ENCODE peak calls at places on chromosome 1, in nine cellular contexts. Q is tibial artery, G is GM23248, V is astrocyte of the cerebellum, F is A673, B is lower lobe of right lung, X is epithelial cell of esophagus, W is psoas muscle, C is PC-3. Y is an unnamed sample.

GRCh38 chr1:998905-999796 is 746 bp downstream of the HES4 start:
- DNase-seq in Q (no peak), G (peak), V (no peak), F (peak), B (peak), X (no peak), W (peak), C (peak), Y (no peak)

GRCh38 chr1:91679446-91679845 is 178.8 kb downstream of the CDC7 start:
- DNase-seq in Q (no peak), G (no peak), V (no peak), F (no peak), B (no peak), X (no peak), W (no peak), C (no peak), Y (no peak)

GRCh38 chr1:226698659-226699058 is 40.4 kb downstream of the ITPKB start:
- DNase-seq in Q (no peak), G (no peak), V (no peak), F (no peak), B (no peak), X (no peak), W (no peak), C (no peak), Y (no peak)

GRCh38 chr1:176820292-176821056 is 344.0 kb downstream of the ASTN1 start:
- DNase-seq in Q (no peak), G (peak), V (peak), F (no peak), B (no peak), X (no peak), W (no peak), C (no peak), Y (no peak)

GRCh38 chr1:227758366-227758765 is 23.1 kb downstream of the SNAP47 start:
- DNase-seq in Q (no peak), G (no peak), V (no peak), F (no peak), B (no peak), X (no peak), W (peak), C (no peak), Y (no peak)

GRCh38 chr1:86773331-86774288 is 69.2 kb downstream of the SH3GLB1 start:
- DNase-seq in Q (no peak), G (peak), V (no peak), F (no peak), B (no peak), X (peak), W (no peak), C (peak), Y (no peak)

GRCh38 chr1:168974611-168975010 is 131.9 kb upstream of the ATP1B1 start:
- DNase-seq in Q (no peak), G (no peak), V (no peak), F (no peak), B (no peak), X (peak), W (no peak), C (peak), Y (no peak)

GRCh38 chr1:219340796-219341195 is 167.1 kb downstream of the LYPLAL1 start:
- DNase-seq in Q (no peak), G (peak), V (no peak), F (no peak), B (no peak), X (peak), W (no peak), C (peak), Y (no peak)

GRCh38 chr1:226277897-226278296 is 31.1 kb downstream of the LIN9 start:
- DNase-seq in Q (no peak), G (no peak), V (no peak), F (no peak), B (no peak), X (no peak), W (no peak), C (no peak), Y (no peak)

GRCh38 chr1:82829527-82829926 is 1028.8 kb downstream of the ADGRL2 start:
- DNase-seq in Q (no peak), G (no peak), V (no peak), F (no peak), B (no peak), X (no peak), W (no peak), C (no peak), Y (no peak)

GRCh38 chr1:78570539-78570938 is 49.7 kb upstream of the IFI44L start:
- DNase-seq in Q (no peak), G (no peak), V (no peak), F (no peak), B (no peak), X (no peak), W (no peak), C (no peak), Y (no peak)

GRCh38 chr1:117622726-117623125 is 16.9 kb downstream of the TENT5C start:
- DNase-seq in Q (no peak), G (no peak), V (no peak), F (no peak), B (no peak), X (no peak), W (no peak), C (no peak), Y (no peak)

DNA sequence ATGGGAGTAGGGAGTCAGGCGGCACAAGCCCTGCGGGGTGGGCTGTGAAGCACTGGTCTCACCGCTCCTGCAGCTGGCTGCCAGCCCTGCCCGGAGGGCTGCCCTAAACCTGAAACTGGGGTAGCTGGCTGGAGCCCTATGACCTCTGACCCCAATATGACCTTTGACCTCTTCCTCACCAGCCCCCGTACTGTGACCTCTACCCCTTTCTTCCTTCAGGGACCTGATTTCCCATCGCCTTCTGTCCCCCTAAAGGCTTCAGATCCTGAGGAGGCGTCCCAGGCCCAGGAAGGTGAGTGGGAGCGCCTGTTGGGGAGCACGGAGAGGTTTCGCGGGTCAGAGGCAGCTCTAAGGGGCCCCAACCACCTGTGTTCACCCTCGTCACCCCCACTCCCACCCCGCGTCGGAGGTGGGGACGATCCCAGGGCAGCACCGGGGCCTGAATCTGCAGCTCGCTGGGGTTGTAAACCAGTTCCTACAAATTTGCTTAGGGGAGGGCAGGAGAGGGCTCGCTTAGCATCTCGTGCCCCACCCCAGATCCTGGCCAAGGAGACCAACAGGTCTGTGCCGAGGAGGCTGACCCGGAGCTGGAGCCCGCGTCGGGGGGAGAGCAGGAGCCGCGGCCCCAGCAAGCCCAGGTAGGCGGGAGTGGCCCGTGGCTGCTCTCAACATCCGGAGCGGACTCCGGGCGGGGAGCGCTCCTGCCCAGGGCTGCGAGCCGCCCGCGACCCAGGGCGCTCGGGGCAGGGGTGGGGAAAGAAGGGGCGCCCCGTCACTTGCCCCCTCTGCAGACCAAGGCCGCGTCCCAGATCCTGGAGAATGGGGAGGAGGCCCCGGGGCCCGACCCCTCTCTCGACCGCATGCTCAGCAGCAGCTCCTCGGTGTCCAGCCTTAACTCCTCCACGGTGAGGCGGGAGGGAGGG is 7.3 kb downstream of the SYTL1 start:
- DNase-seq in Q (no peak), G (peak), V (no peak), F (peak), B (peak), X (peak), W (no peak), C (peak), Y (no peak)
- H3K4me3 ChIP-seq in Q (peak), G (peak), V (peak), F (peak), B (peak), X (no peak), W (peak), C (peak), Y (peak)

GRCh38 chr1:9588551-9589143 is at the start of gene TMEM201:
- DNase-seq in Q (peak), G (peak), V (peak), F (peak), B (peak), X (peak), W (peak), C (peak), Y (peak)
- H3K4me3 ChIP-seq in Q (peak), G (peak), V (peak), F (peak), B (peak), X (peak), W (peak), C (peak), Y (peak)

DNA sequence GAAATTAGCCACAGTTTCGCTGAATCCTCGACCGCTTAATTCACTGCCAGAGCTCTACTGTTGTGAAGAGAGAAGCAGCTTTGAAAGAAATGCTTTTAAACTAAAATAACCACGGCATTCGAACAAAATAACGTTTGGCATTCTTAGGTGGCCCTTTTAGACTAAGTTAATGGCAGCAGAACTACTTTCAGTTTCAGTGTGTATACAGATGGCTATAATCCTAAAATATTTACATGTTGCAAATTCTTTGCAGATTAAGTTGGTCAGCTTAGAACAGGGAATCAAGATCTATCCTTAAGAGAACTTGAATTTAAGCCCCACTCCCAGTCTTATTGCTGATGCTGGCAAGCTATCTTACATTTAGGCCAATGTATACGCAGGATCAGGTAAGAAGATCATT is 62.7 kb downstream of the ADSS2 start:
- DNase-seq in Q (no peak), G (peak), V (no peak), F (no peak), B (no peak), X (no peak), W (no peak), C (no peak), Y (no peak)
- H3K4me3 ChIP-seq in Q (peak), G (peak), V (no peak), F (no peak), B (no peak), X (no peak), W (no peak), C (no peak), Y (no peak)

GRCh38 chr1:146019225-146020057 is 2.1 kb downstream of the HJV start:
- DNase-seq in Q (peak), G (no peak), V (no peak), F (no peak), B (no peak), X (no peak), W (peak), C (no peak), Y (no peak)
- H3K4me3 ChIP-seq in Q (peak), G (no peak), V (peak), F (no peak), B (peak), X (no peak), W (peak), C (no peak), Y (peak)

DNA sequence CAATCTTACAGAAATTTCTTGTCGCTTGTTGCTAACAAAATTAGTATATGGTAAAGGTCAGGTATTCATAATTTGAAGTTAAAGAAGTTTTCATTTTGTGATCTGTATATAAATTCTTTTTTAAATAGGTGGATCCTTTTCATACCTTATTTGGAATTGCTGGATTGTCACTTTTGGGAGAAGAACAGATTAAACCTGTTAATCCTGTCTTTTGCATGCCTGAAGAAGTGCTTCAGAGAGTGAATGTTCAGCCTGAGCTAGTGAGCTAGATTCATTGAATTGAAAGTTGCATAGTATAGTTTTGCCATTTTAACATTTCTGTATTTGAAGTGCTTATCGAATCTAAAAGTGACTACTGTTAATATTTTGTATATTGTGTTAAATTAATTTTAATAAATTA is 2.3 kb upstream of the MSH4 start:
- DNase-seq in Q (no peak), G (no peak), V (no peak), F (no peak), B (no peak), X (peak), W (no peak), C (no peak), Y (no peak)
- H3K4me3 ChIP-seq in Q (no peak), G (no peak), V (no peak), F (no peak), B (no peak), X (no peak), W (no peak), C (no peak), Y (no peak)

GRCh38 chr1:212916395-212917133 is 33.8 kb upstream of the VASH2 start:
- DNase-seq in Q (no peak), G (peak), V (no peak), F (peak), B (peak), X (peak), W (peak), C (no peak), Y (peak)
- H3K4me3 ChIP-seq in Q (no peak), G (peak), V (no peak), F (no peak), B (no peak), X (no peak), W (peak), C (no peak), Y (no peak)

DNA sequence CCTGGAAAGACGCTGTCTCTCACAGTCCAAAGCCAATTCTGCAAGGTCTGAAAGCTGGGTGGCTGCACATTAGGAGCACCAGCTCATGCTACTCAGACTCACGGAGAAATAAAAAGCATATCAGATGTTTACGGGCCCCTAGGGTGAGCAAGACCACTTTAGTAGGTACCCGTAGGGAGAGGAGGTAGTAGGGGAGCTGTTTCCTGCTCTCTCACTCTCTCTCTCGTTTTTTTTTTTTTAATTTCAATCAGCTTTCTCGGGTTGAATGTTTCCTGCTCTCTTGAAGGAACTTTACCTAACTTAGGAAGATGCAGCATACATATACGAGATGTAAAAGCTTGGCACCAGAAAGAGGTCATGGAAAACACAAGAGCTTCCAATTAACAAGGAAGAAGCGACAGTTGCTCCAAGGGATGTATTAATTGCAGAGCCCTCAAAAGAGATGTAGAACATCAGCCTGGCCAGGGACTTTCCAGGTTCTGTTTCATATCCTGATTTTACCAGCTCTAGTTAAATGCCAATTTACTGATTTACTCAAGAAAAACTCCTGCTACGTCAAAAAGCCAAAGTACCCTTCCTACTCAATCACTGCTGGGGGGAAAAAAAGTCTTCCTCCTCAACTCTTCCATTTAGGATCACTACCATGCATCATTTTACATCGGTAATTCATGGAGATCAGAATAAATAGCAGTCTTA is 3.1 kb downstream of the LORICRIN start:
- DNase-seq in Q (no peak), G (no peak), V (no peak), F (no peak), B (no peak), X (no peak), W (no peak), C (no peak), Y (no peak)
- H3K4me3 ChIP-seq in Q (no peak), G (no peak), V (no peak), F (no peak), B (no peak), X (no peak), W (no peak), C (no peak), Y (no peak)

GRCh38 chr1:157043685-157044084 is 1.9 kb downstream of the ARHGEF11 start:
- DNase-seq in Q (no peak), G (peak), V (no peak), F (no peak), B (no peak), X (no peak), W (no peak), C (no peak), Y (no peak)
- H3K4me3 ChIP-seq in Q (peak), G (peak), V (peak), F (peak), B (peak), X (peak), W (peak), C (peak), Y (peak)

GRCh38 chr1:25505706-25506385 is 37.6 kb upstream of the LDLRAP1 start:
- DNase-seq in Q (no peak), G (no peak), V (no peak), F (no peak), B (no peak), X (no peak), W (no peak), C (no peak), Y (no peak)
- H3K4me3 ChIP-seq in Q (no peak), G (no peak), V (no peak), F (no peak), B (no peak), X (no peak), W (no peak), C (no peak), Y (no peak)